ENCODE peak calls at places on chromosome 17, in seven cellular contexts. M is hepatocyte; J is right lobe of liver; O is GM06990; V is CD4-positive, alpha-beta T cell; P is progenitor cell of endocrine pancreas; K is HFFc6. Q is an unnamed sample.

GRCh38 chr17:70691150-70691549 is 521.8 kb downstream of the KCNJ2 start:
- DNase-seq in M (no peak), J (no peak), O (no peak), V (no peak), P (no peak), K (no peak), Q (no peak)

GRCh38 chr17:75428775-75429469 is 23.4 kb upstream of the GRB2 start:
- DNase-seq in M (peak; percentile 66), J (no peak), O (no peak), V (no peak), P (no peak), K (peak; percentile 85), Q (no peak)

GRCh38 chr17:42709561-42709960 is 27.2 kb downstream of the CNTNAP1 start:
- DNase-seq in M (no peak), J (no peak), O (no peak), V (no peak), P (no peak), K (no peak), Q (no peak)

GRCh38 chr17:9522074-9522473 is 53.5 kb downstream of the STX8 start:
- DNase-seq in M (peak; percentile 62), J (no peak), O (no peak), V (no peak), P (no peak), K (peak; percentile 53), Q (peak; percentile 52)

GRCh38 chr17:46143827-46144236 is 49.4 kb downstream of the KANSL1 start:
- DNase-seq in M (no peak), J (no peak), O (no peak), V (no peak), P (no peak), K (no peak), Q (no peak)

GRCh38 chr17:32783602-32784001 is 93.3 kb downstream of the MYO1D start:
- DNase-seq in M (peak; percentile 78), J (no peak), O (peak; percentile 50), V (no peak), P (no peak), K (peak; percentile 70), Q (peak; percentile 61)

GRCh38 chr17:4152471-4152870 is 9.5 kb downstream of the CYB5D2 start:
- DNase-seq in M (no peak), J (no peak), O (no peak), V (no peak), P (no peak), K (no peak), Q (no peak)

GRCh38 chr17:31674717-31675349 is 184.2 kb downstream of the COPRS start:
- DNase-seq in M (no peak), J (no peak), O (no peak), V (no peak), P (no peak), K (peak; percentile 80), Q (no peak)

GRCh38 chr17:39872700-39873099 is 4.7 kb downstream of the ZPBP2 start:
- DNase-seq in M (no peak), J (no peak), O (no peak), V (no peak), P (no peak), K (peak; percentile 40), Q (no peak)

GRCh38 chr17:15999974-16000827 is 577 bp downstream of the TTC19 start:
- DNase-seq in M (peak; percentile 80), J (no peak), O (peak; percentile 68), V (no peak), P (no peak), K (peak; percentile 17), Q (peak; percentile 61)

GRCh38 chr17:37648555-37648954 is 5.3 kb upstream of the DDX52 start:
- DNase-seq in M (no peak), J (no peak), O (no peak), V (no peak), P (no peak), K (peak; percentile 71), Q (no peak)

GRCh38 chr17:77455111-77455877 is 314.5 kb downstream of the SEC14L1 start:
- DNase-seq in M (no peak), J (no peak), O (no peak), V (no peak), P (no peak), K (no peak), Q (no peak)

GRCh38 chr17:17024778-17025300 is 17.4 kb upstream of the MPRIP start:
- DNase-seq in M (no peak), J (no peak), O (no peak), V (no peak), P (no peak), K (no peak), Q (no peak)

GRCh38 chr17:29571883-29572681 is 3.6 kb downstream of the TP53I13 start:
- DNase-seq in M (peak; percentile 32), J (peak; percentile 51), O (no peak), V (no peak), P (no peak), K (no peak), Q (no peak)

GRCh38 chr17:67833946-67834631 is 8.8 kb downstream of the BPTF start:
- DNase-seq in M (no peak), J (no peak), O (no peak), V (no peak), P (no peak), K (no peak), Q (no peak)

GRCh38 chr17:43820759-43821158 is 12.2 kb downstream of the MPP3 start:
- DNase-seq in M (no peak), J (no peak), O (no peak), V (no peak), P (no peak), K (no peak), Q (no peak)

GRCh38 chr17:2482218-2482617 is 29.5 kb downstream of the METTL16 start:
- DNase-seq in M (no peak), J (no peak), O (no peak), V (no peak), P (no peak), K (no peak), Q (no peak)

GRCh38 chr17:79007504-79008381 is 1.8 kb downstream of the CANT1 start:
- DNase-seq in M (peak; percentile 3), J (no peak), O (no peak), V (no peak), P (no peak), K (no peak), Q (no peak)

GRCh38 chr17:39674702-39675389 is 6.6 kb downstream of the PNMT start:
- DNase-seq in M (peak; percentile 84), J (no peak), O (no peak), V (no peak), P (no peak), K (no peak), Q (peak; percentile 52)

GRCh38 chr17:57442914-57443571 is 186.7 kb downstream of the MSI2 start:
- DNase-seq in M (no peak), J (no peak), O (peak; percentile 67), V (peak; percentile 51), P (no peak), K (no peak), Q (no peak)

GRCh38 chr17:74822329-74823175 is 37.1 kb downstream of the GRIN2C start:
- DNase-seq in M (no peak), J (no peak), O (no peak), V (no peak), P (no peak), K (no peak), Q (no peak)

GRCh38 chr17:2853111-2853721 is 57.0 kb downstream of the RAP1GAP2 start:
- DNase-seq in M (peak; percentile 61), J (no peak), O (no peak), V (peak; percentile 30), P (no peak), K (peak; percentile 46), Q (no peak)

GRCh38 chr17:66552381-66552780 is 250.0 kb downstream of the PRKCA start:
- DNase-seq in M (no peak), J (no peak), O (no peak), V (no peak), P (no peak), K (no peak), Q (no peak)

GRCh38 chr17:35981908-35982330 is 622 bp upstream of the CCL16 start:
- DNase-seq in M (peak; percentile 57), J (peak; percentile 89), O (no peak), V (no peak), P (no peak), K (no peak), Q (no peak)
- TF ChIP-seq CTCF in M (peak; percentile 32), J (peak; percentile 42), O (peak; percentile 57), V (no peak), P (peak; percentile 53), K (no peak), Q (peak; percentile 35)

GRCh38 chr17:18314731-18315497 is at the start of the genes SMCR8 and TOP3A:
- DNase-seq in M (peak; percentile 98), J (peak; percentile 98), O (peak; percentile 96), V (peak; percentile 95), P (peak; percentile 87), K (peak; percentile 99), Q (peak; percentile 92)
- TF ChIP-seq CTCF in M (no peak), J (no peak), O (no peak), V (no peak), P (no peak), K (peak; percentile 9), Q (no peak)

GRCh38 chr17:49516190-49516589 is 21.1 kb downstream of the NGFR start:
- DNase-seq in M (no peak), J (no peak), O (no peak), V (no peak), P (no peak), K (no peak), Q (no peak)

GRCh38 chr17:49515196-49515770 is 20.2 kb downstream of the NGFR start:
- DNase-seq in M (peak; percentile 83), J (peak; percentile 97), O (peak; percentile 67), V (no peak), P (no peak), K (peak; percentile 87), Q (peak; percentile 88)

GRCh38 chr17:49513616-49514373 is 18.7 kb downstream of the NGFR start:
- DNase-seq in M (no peak), J (peak; percentile 41), O (no peak), V (no peak), P (no peak), K (no peak), Q (no peak)

GRCh38 chr17:49513044-49513395 is 17.9 kb downstream of the NGFR start:
- DNase-seq in M (no peak), J (peak; percentile 36), O (no peak), V (no peak), P (no peak), K (no peak), Q (no peak)

DNA sequence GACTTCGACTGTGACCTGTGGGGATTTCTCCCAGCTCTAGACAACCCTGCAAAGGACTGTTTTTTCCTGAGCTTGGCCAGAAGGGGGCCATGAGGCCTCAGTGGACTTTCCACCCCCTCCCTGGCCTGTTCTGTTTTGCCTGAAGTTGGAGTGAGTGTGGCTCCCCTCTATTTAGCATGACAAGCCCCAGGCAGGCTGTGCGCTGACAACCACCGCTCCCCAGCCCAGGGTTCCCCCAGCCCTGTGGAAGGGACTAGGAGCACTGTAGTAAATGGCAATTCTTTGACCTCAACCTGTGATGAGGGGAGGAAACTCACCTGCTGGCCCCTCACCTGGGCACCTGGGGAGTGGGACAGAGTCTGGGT is 19.3 kb downstream of the NGFR start:
- DNase-seq in M (no peak), J (no peak), O (no peak), V (no peak), P (no peak), K (no peak), Q (no peak)
- TF ChIP-seq CTCF in M (no peak), J (no peak), O (peak; percentile 26), V (no peak), P (peak; percentile 38), K (peak; percentile 55), Q (no peak)

GRCh38 chr17:48012151-48012520 is 25.5 kb downstream of the COPZ2 start:
- DNase-seq in M (peak; percentile 72), J (no peak), O (peak; percentile 85), V (peak; percentile 68), P (no peak), K (no peak), Q (peak; percentile 89)
- TF ChIP-seq CTCF in M (no peak), J (no peak), O (no peak), V (no peak), P (no peak), K (no peak), Q (no peak)